ENCODE peak calls at places on chromosomes 5 and 9, in four cellular contexts. One of them, this sample, is unnamed.
A peak's percentile ranks its signal among the peaks of the same experiment; 100 is the strongest.

GRCh38 chr5:168691891-168692290 is 112.7 kb upstream of the PANK3 start:
- DNase-seq in kidney: no peak
- DNase-seq in sigmoid colon: no peak
- DNase-seq in neural progenitor cell: peak; percentile 11
- DNase-seq in this sample: no peak

GRCh38 chr9:120625222-120625621 is 45.3 kb upstream of the CDK5RAP2 start:
- DNase-seq in kidney: no peak
- DNase-seq in neural progenitor cell: no peak
- DNase-seq in sigmoid colon: no peak
- DNase-seq in this sample: no peak

GRCh38 chr5:6469836-6470235 is 21.2 kb downstream of the UBE2QL1 start:
- DNase-seq in kidney: no peak
- DNase-seq in neural progenitor cell: no peak
- DNase-seq in sigmoid colon: peak; percentile 24
- DNase-seq in this sample: no peak

GRCh38 chr9:111959468-111959941 is 62.9 kb downstream of the UGCG start:
- DNase-seq in sigmoid colon: no peak
- DNase-seq in neural progenitor cell: no peak
- DNase-seq in kidney: peak; percentile 87
- DNase-seq in this sample: no peak

GRCh38 chr5:147055850-147056523 is 177.4 kb upstream of the PPP2R2B start:
- DNase-seq in kidney: no peak
- DNase-seq in sigmoid colon: no peak
- DNase-seq in neural progenitor cell: peak; percentile 37
- DNase-seq in this sample: peak; percentile 30

GRCh38 chr5:33829430-33829829 is 62.4 kb downstream of the ADAMTS12 start:
- DNase-seq in neural progenitor cell: no peak
- DNase-seq in kidney: no peak
- DNase-seq in sigmoid colon: no peak
- DNase-seq in this sample: no peak

GRCh38 chr5:142664067-142664466 is 21.8 kb downstream of the FGF1 start:
- DNase-seq in neural progenitor cell: no peak
- DNase-seq in kidney: no peak
- DNase-seq in sigmoid colon: no peak
- DNase-seq in this sample: no peak

GRCh38 chr9:36218411-36218901 is 27.7 kb downstream of the CLTA start:
- DNase-seq in kidney: no peak
- DNase-seq in neural progenitor cell: no peak
- DNase-seq in sigmoid colon: no peak
- DNase-seq in this sample: no peak

GRCh38 chr5:78805474-78806124 is 157.0 kb upstream of the LHFPL2 start:
- DNase-seq in kidney: no peak
- DNase-seq in sigmoid colon: no peak
- DNase-seq in neural progenitor cell: no peak
- DNase-seq in this sample: no peak

GRCh38 chr5:176407456-176408244 is 8.7 kb downstream of the CLTB start:
- DNase-seq in sigmoid colon: no peak
- DNase-seq in kidney: no peak
- DNase-seq in neural progenitor cell: no peak
- DNase-seq in this sample: no peak

GRCh38 chr9:121240394-121241145 is 27.4 kb upstream of the GSN start:
- DNase-seq in sigmoid colon: no peak
- DNase-seq in neural progenitor cell: no peak
- DNase-seq in kidney: no peak
- DNase-seq in this sample: no peak

GRCh38 chr5:177132504-177133118 is 962 bp upstream of the NSD1 start:
- DNase-seq in neural progenitor cell: peak; percentile 84
- DNase-seq in kidney: peak; percentile 86
- DNase-seq in sigmoid colon: peak; percentile 63
- DNase-seq in this sample: no peak

GRCh38 chr5:52139888-52140580 is 647.7 kb upstream of the ITGA1 start:
- DNase-seq in neural progenitor cell: no peak
- DNase-seq in sigmoid colon: no peak
- DNase-seq in kidney: no peak
- DNase-seq in this sample: peak; percentile 8

GRCh38 chr9:133700861-133701320 is 37.3 kb downstream of the SARDH start:
- DNase-seq in kidney: peak; percentile 26
- DNase-seq in neural progenitor cell: no peak
- DNase-seq in sigmoid colon: peak; percentile 14
- DNase-seq in this sample: no peak

DNA sequence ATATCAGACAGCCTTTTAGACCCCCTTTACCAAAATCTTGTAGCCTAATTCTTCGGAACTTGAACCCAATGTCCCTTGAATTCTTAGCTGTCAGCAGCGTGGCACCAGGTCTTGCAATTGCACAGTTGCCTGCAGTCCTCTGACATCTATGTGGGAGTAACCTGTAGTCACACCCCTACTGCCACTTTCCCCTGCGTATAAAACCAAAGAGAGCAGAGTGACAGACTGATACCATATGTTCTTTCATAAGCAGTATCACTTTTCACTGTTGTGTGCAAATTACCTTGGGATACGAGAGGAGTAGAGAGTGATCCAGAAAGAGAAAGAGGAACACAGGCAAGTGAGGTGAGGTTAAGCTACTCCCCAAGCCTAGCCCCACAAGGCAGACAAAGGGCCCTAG is 364.3 kb upstream of the ADAMTSL1 start:
- DNase-seq in sigmoid colon: no peak
- DNase-seq in kidney: no peak
- DNase-seq in neural progenitor cell: no peak
- DNase-seq in this sample: no peak
- H3K4me3 ChIP-seq in sigmoid colon: no peak overlapping the region
- H3K4me3 ChIP-seq in kidney: no peak overlapping the region
- H3K4me3 ChIP-seq in neural progenitor cell: no peak overlapping the region
- H3K4me3 ChIP-seq in this sample: no peak overlapping the region

GRCh38 chr5:2742921-2743679 is 8.4 kb downstream of the IRX2 start:
- DNase-seq in kidney: no peak
- DNase-seq in sigmoid colon: no peak
- DNase-seq in neural progenitor cell: peak; percentile 61
- DNase-seq in this sample: peak; percentile 4

GRCh38 chr5:2741946-2742345 is 9.5 kb downstream of the IRX2 start:
- DNase-seq in sigmoid colon: no peak
- DNase-seq in neural progenitor cell: no peak
- DNase-seq in kidney: no peak
- DNase-seq in this sample: no peak

GRCh38 chr5:2747372-2748179 is 3.9 kb downstream of the IRX2 start:
- DNase-seq in sigmoid colon: no peak
- DNase-seq in neural progenitor cell: no peak
- DNase-seq in kidney: no peak
- DNase-seq in this sample: peak; percentile 1

GRCh38 chr5:2746642-2747041 is 4.8 kb downstream of the IRX2 start:
- DNase-seq in neural progenitor cell: no peak
- DNase-seq in kidney: no peak
- DNase-seq in sigmoid colon: no peak
- DNase-seq in this sample: no peak

GRCh38 chr5:2744485-2744884 is 7.0 kb downstream of the IRX2 start:
- DNase-seq in kidney: no peak
- DNase-seq in neural progenitor cell: no peak
- DNase-seq in sigmoid colon: no peak
- DNase-seq in this sample: no peak
- H3K4me3 ChIP-seq in kidney: no peak overlapping the region
- H3K4me3 ChIP-seq in neural progenitor cell: no peak overlapping the region
- H3K4me3 ChIP-seq in sigmoid colon: no peak overlapping the region
- H3K4me3 ChIP-seq in this sample: no peak overlapping the region

DNA sequence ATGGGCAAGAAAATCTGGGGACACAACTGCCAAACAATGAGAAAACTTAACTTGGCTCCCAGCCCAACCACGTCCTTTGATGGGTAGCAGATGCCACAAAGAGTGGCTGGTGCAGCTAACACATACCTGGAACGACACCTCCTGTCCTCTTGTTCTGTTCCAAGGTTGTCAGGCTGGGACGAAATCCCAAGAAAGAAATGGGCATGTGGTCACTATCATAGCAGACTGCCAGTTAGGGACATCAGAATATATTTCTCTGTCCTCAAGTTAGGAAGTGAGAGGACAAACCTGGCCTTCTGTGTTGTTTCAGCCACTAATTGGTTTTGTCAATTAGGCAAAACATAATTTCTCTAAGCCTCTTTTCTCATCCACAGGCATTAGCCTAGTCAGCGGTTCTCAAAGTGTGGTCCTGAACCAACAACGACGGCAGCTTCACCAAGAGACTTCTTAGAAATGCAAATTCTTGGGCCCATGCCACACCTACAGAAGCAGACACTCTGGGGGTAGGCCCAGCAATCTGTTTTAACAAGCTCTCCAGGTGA is 63.4 kb downstream of the RAPGEF1 start:
- DNase-seq in kidney: no peak
- DNase-seq in sigmoid colon: no peak
- DNase-seq in neural progenitor cell: no peak
- DNase-seq in this sample: no peak
- H3K4me3 ChIP-seq in kidney: no peak overlapping the region
- H3K4me3 ChIP-seq in sigmoid colon: no peak overlapping the region
- H3K4me3 ChIP-seq in neural progenitor cell: no peak overlapping the region
- H3K4me3 ChIP-seq in this sample: no peak overlapping the region

GRCh38 chr5:132295505-132296411 is 1.6 kb downstream of the SLC22A4 start:
- DNase-seq in sigmoid colon: no peak
- DNase-seq in neural progenitor cell: no peak
- DNase-seq in kidney: no peak
- DNase-seq in this sample: no peak
- H3K4me3 ChIP-seq in sigmoid colon: peak overlapping the region; percentile 57
- H3K4me3 ChIP-seq in neural progenitor cell: no peak overlapping the region
- H3K4me3 ChIP-seq in kidney: peak overlapping the region; percentile 71
- H3K4me3 ChIP-seq in this sample: no peak overlapping the region

GRCh38 chr5:112417931-112418358 is 1.1 kb downstream of the EPB41L4A start:
- DNase-seq in sigmoid colon: no peak
- DNase-seq in neural progenitor cell: peak; percentile 52
- DNase-seq in kidney: peak; percentile 75
- DNase-seq in this sample: no peak

GRCh38 chr5:112419596-112420110 is 576 bp upstream of the EPB41L4A start:
- DNase-seq in neural progenitor cell: peak; percentile 69
- DNase-seq in sigmoid colon: peak; percentile 77
- DNase-seq in kidney: peak; percentile 91
- DNase-seq in this sample: peak; percentile 59

GRCh38 chr5:112419050-112419595 is at the start of gene EPB41L4A:
- DNase-seq in neural progenitor cell: peak; percentile 80
- DNase-seq in kidney: peak; percentile 76
- DNase-seq in sigmoid colon: no peak
- DNase-seq in this sample: peak; percentile 50

GRCh38 chr5:112418412-112419049 is 546 bp downstream of the EPB41L4A start:
- DNase-seq in sigmoid colon: no peak
- DNase-seq in neural progenitor cell: peak; percentile 30
- DNase-seq in kidney: no peak
- DNase-seq in this sample: no peak

DNA sequence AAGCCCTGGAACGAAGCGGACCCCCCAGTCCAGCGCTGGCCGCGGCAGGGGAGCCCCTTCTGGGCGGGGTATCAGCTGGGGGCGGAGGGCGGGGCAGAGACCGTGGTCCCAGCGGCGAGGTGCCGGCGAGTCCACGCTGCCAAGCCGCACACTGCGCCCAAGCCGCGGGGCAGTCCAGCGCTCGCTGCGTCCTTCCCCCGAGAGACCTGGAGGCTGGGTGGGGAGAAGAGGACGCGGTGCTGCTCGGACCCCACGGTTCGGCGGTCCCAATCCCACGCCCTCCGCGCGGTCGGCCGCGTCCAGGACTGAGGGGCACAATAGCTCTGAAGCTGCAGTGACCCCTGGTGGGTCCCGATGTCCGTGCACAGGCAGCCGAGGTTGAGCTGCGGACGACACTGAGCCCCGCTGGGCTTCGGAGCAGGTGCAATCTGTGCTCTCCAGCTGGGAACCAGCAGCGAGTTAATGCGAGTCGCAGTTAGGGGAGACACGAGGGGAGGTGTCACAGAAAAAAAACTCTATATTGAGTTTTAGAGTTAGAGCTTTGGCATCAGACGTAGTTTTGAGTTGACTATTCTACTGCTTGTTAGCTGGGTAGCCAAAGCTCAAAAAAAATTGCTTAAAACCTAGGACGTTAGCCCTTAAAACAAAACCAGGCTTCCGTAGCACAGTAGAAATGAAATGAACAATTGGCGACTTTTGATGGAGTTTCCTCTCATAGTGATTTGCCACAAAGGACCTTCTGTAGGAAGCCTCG is 1.2 kb upstream of the EPB41L4A start:
- DNase-seq in kidney: peak; percentile 94
- DNase-seq in sigmoid colon: peak; percentile 88
- DNase-seq in neural progenitor cell: peak; percentile 93
- DNase-seq in this sample: peak; percentile 90
- H3K4me3 ChIP-seq in kidney: peak overlapping the region; percentile 88
- H3K4me3 ChIP-seq in sigmoid colon: peak overlapping the region; percentile 61
- H3K4me3 ChIP-seq in neural progenitor cell: peak overlapping the region; percentile 88
- H3K4me3 ChIP-seq in this sample: peak overlapping the region; percentile 58

DNA sequence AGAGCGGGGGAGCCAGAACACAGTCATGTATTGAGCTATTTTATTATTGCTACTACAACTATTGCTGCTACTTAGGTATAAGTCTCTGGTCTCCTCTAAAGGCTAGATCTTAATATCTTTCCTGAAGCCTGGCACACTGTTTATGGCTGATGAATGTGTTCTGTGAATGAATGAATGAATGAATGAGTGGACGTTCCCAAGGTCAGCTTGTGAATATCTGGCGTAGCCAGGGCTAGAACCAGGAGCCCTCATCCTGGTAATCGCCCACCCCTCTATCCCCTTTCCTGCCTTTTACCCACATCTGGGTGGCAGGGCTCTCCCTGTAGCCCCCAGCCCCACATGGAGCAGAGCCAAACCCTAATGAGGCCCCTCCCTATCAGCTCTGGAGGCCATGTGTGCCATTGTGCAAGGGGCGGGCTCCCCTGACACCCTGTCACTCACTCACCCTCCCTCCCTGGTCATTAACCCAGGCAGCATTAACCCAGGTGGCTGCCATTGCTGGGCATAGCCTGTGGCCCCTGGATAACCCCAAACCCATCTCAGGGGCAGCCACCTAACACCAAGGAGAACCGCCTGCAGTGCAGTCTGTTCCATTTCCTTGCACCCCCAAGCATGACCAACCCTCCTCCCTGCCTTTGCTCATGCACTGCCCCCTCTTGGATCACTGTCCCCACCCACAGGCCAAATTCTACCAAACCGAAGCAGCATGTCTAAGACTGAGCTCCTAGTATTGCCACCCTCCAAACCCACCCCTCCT is 2.0 kb upstream of the AKNA start:
- DNase-seq in sigmoid colon: no peak
- DNase-seq in neural progenitor cell: no peak
- DNase-seq in kidney: no peak
- DNase-seq in this sample: no peak
- H3K4me3 ChIP-seq in sigmoid colon: no peak overlapping the region
- H3K4me3 ChIP-seq in neural progenitor cell: no peak overlapping the region
- H3K4me3 ChIP-seq in kidney: no peak overlapping the region
- H3K4me3 ChIP-seq in this sample: no peak overlapping the region

GRCh38 chr5:107671742-107672211 is 1.0 kb upstream of the EFNA5 start:
- DNase-seq in kidney: peak; percentile 77
- DNase-seq in sigmoid colon: no peak
- DNase-seq in neural progenitor cell: peak; percentile 75
- DNase-seq in this sample: peak; percentile 32
- H3K4me3 ChIP-seq in kidney: peak overlapping the region; percentile 68
- H3K4me3 ChIP-seq in sigmoid colon: peak overlapping the region; percentile 68
- H3K4me3 ChIP-seq in neural progenitor cell: peak overlapping the region; percentile 97
- H3K4me3 ChIP-seq in this sample: peak overlapping the region; percentile 80

This sample was measured in WERI-Rb-1.